ENCODE peak calls at places on chromosome 18, in five cellular contexts. F is foreskin fibroblast; T is left lung; Z is PC-9; O is CD4-positive, alpha-beta T cell. N is an unnamed sample.

GRCh38 chr18:22872894-22873537 is 60.1 kb upstream of the RBBP8 start:
- DNase-seq in Z (no peak), T (no peak), F (no peak), O (no peak), N (no peak)

GRCh38 chr18:77711096-77711495 is 461.4 kb downstream of the GALR1 start:
- DNase-seq in Z (no peak), O (no peak), T (no peak), F (no peak), N (no peak)

GRCh38 chr18:8153887-8154583 is 455.2 kb upstream of the RAB12 start:
- DNase-seq in O (no peak), F (peak), Z (no peak), T (no peak), N (no peak)

GRCh38 chr18:11548940-11549551 is 60.4 kb upstream of the SLC35G4 start:
- DNase-seq in F (no peak), T (no peak), Z (no peak), O (no peak), N (no peak)

GRCh38 chr18:8257851-8258434 is 351.3 kb upstream of the RAB12 start:
- DNase-seq in F (no peak), O (no peak), T (no peak), Z (no peak), N (no peak)

GRCh38 chr18:42038936-42039335 is 83.9 kb downstream of the PIK3C3 start:
- DNase-seq in Z (no peak), O (no peak), T (no peak), F (peak), N (no peak)

GRCh38 chr18:23136326-23137092 is 1.2 kb downstream of the CABLES1 start:
- DNase-seq in T (peak), F (peak), Z (no peak), O (no peak), N (peak)

GRCh38 chr18:55136864-55137263 is 177.6 kb upstream of the CCDC68 start:
- DNase-seq in F (peak), T (no peak), Z (no peak), O (no peak), N (no peak)

GRCh38 chr18:44834867-44835469 is 154.3 kb downstream of the SETBP1 start:
- DNase-seq in T (no peak), F (no peak), O (no peak), Z (no peak), N (no peak)

GRCh38 chr18:1998121-1998520 is 573.2 kb downstream of the METTL4 start:
- DNase-seq in Z (no peak), T (no peak), O (no peak), F (no peak), N (no peak)

GRCh38 chr18:25557006-25557405 is 205.0 kb upstream of the ZNF521 start:
- DNase-seq in F (no peak), Z (no peak), O (no peak), T (no peak), N (peak)

GRCh38 chr18:29737190-29737589 is 1305.4 kb downstream of the DSC3 start:
- DNase-seq in T (no peak), Z (no peak), F (no peak), O (no peak), N (no peak)

GRCh38 chr18:62751341-62751821 is 36.0 kb downstream of the PHLPP1 start:
- DNase-seq in F (peak), O (no peak), Z (no peak), T (no peak), N (no peak)

GRCh38 chr18:11666176-11666575 is 22.9 kb upstream of the GNAL start:
- DNase-seq in Z (no peak), F (no peak), T (no peak), O (no peak), N (no peak)

GRCh38 chr18:46374850-46375249 is 270.7 kb downstream of the HAUS1 start:
- DNase-seq in O (no peak), Z (peak), T (peak), F (no peak), N (no peak)

GRCh38 chr18:4107049-4107459 is 348.1 kb downstream of the DLGAP1 start:
- DNase-seq in T (no peak), F (no peak), Z (no peak), O (no peak), N (no peak)

GRCh38 chr18:51516478-51517038 is 319.1 kb upstream of the MEX3C start:
- DNase-seq in T (no peak), Z (no peak), F (no peak), O (no peak), N (no peak)

GRCh38 chr18:26104037-26104436 is 13.6 kb upstream of the SS18 start:
- DNase-seq in O (no peak), F (no peak), Z (no peak), T (no peak), N (no peak)

GRCh38 chr18:10182009-10182624 is 268.3 kb downstream of the VAPA start:
- DNase-seq in Z (peak), F (no peak), T (no peak), O (no peak), N (no peak)

GRCh38 chr18:36493349-36494281 is 196.1 kb downstream of the FHOD3 start:
- DNase-seq in O (no peak), Z (no peak), T (no peak), F (peak), N (no peak)
- TF ChIP-seq CTCF in O (no peak), Z (no peak), T (no peak), F (no peak), N (no peak)

DNA sequence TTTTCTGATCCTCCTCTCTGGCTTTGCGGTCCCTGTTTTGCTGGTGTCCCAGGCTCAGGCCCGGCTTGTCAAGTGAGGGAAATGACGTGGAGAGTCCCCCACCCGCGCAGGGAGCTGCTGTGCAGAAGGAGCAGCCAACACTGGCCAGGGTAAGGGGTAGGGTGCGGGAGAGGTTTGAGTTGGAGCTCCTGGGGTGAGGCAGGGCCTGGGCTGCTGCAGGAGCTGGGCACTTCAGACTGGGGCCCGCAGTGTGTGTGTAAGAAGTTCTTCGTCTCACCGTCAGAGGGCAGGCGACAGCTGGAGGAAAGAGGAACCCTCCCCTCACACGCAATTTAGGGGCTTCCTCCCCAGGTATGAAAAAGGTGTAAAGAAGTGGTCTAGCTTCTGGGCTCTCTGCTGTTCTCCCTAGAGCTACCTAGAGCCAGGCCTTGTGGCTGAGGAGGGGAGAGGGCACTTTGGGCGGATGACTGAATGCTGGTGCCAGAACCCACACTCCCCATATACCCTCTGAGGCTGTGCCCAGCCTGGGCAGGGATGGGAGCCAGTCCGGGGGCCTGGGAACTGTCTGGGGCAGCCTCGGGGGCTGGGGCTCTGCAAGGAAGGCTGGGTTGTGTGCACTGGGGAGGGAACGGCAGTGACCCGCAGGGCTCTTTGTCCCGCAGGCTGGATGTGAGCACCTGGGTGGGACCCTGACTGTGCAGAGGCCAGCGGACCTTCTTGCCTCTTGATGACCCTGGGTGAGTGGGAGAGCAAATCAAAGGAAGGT is 11.8 kb downstream of the CELF4 start:
- DNase-seq in F (no peak), O (no peak), Z (no peak), T (no peak), N (no peak)
- TF ChIP-seq CTCF in F (no peak), O (no peak), Z (no peak), T (no peak), N (no peak)

GRCh38 chr18:75230210-75231052 is 19.8 kb downstream of the TSHZ1 start:
- DNase-seq in T (no peak), Z (no peak), F (no peak), O (no peak), N (no peak)
- TF ChIP-seq CTCF in T (no peak), Z (no peak), F (no peak), O (no peak), N (no peak)

DNA sequence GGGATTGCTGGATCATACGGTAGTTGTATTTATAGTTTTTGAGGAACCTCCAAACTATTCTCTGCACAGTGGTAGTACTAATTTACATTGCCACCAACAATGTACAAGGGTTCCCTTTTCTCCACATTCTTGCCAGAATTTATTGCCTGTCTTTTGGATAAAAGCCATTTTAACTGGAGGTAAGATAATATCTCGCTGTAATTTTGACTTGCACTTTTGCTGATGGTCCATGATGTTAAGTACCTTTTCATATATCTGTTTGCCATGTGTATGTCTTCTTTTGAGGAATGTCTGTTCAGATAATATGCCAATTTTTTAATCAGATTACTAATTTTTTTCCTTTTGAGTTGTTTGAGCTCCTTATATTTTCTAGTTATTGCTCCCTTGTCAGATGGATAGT is 158.8 kb downstream of the CCDC102B start:
- DNase-seq in F (no peak), O (no peak), T (no peak), Z (no peak), N (no peak)
- TF ChIP-seq CTCF in F (no peak), O (no peak), T (no peak), Z (no peak), N (no peak)

DNA sequence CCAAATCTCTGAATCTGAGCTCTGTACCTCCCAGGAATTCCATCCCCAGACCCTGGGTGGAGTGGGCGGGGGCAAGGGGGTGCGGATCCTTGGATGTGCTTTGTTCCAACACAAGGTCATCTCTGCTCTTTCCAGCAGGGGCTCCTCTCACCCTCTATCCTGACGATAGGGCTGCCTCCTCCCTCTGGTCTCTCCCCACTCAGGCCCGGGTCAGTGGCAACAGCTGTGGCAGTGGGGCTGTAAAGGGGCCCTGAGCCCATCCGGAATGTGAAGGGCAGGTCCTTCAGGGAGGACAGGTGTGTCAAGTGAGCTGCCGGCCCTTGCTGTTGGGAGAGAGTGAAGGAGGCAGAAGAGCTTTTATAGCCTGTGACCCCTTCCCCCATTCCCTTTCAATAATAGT is 167.8 kb downstream of the CELF4 start:
- DNase-seq in Z (no peak), O (no peak), T (no peak), F (no peak), N (no peak)
- TF ChIP-seq CTCF in Z (no peak), O (no peak), T (no peak), F (no peak), N (no peak)

DNA sequence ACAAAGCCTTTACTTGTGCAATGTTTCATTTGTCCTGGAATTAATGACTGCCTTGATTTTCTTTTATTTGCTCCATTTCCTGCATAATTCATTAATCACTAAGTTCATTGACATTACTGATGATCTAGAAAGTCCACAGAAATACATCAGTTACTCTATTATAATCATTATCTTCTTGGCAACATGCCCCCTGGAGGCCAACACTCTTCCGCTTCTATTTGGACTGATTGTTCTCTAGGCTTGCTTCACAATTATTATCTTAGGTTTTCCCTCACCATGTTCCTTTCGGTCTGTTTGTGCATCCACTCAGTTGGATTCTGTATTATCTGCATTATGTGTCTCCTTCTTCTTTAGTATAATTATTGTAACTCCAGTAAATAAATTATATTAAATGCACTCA is 461.0 kb upstream of the CDH2 start:
- DNase-seq in F (no peak), O (no peak), Z (no peak), T (no peak), N (no peak)
- TF ChIP-seq CTCF in F (no peak), O (no peak), Z (no peak), T (no peak), N (no peak)

GRCh38 chr18:48680871-48681270 is 142.0 kb downstream of the CTIF start:
- DNase-seq in T (peak), Z (no peak), O (no peak), F (no peak), N (no peak)
- TF ChIP-seq CTCF in T (no peak), Z (no peak), O (no peak), F (no peak), N (no peak)